ENCODE peak calls at places on chromosomes 4 and X, in six cellular contexts. N is IMR-90, S is H9, X is H1, H is trophoblast cell, D is mesenchymal stem cell. R is an unnamed sample.

GRCh38 chrX:19569121-19569805 is 54.0 kb upstream of the MAP3K15 start:
- DNase-seq in X (no peak), H (peak; percentile 20), D (no peak), S (no peak), N (no peak), R (no peak)

GRCh38 chr4:63505714-63506460 is 903.4 kb downstream of the TECRL start:
- DNase-seq in X (no peak), S (no peak), D (no peak), N (no peak), H (no peak), R (no peak)

GRCh38 chrX:38654302-38654701 is 93.0 kb downstream of the TSPAN7 start:
- DNase-seq in S (no peak), N (peak; percentile 14), X (no peak), D (peak; percentile 23), H (peak; percentile 44), R (no peak)

GRCh38 chrX:367866-368265 is 18.8 kb downstream of the PPP2R3B start:
- DNase-seq in D (no peak), X (no peak), N (no peak), S (no peak), H (no peak), R (no peak)

GRCh38 chr4:19278665-19279064 is 973.0 kb upstream of the SLIT2 start:
- DNase-seq in D (no peak), H (peak; percentile 81), N (peak; percentile 7), S (no peak), X (no peak), R (no peak)

GRCh38 chrX:46574941-46575381 is 1.4 kb downstream of the CHST7 start:
- DNase-seq in D (no peak), N (no peak), S (peak; percentile 41), X (no peak), H (peak; percentile 64), R (no peak)

GRCh38 chr4:22670953-22671352 is 21.8 kb upstream of the GBA3 start:
- DNase-seq in N (peak; percentile 13), X (no peak), D (peak; percentile 60), S (no peak), H (peak; percentile 68), R (no peak)

GRCh38 chrX:67544281-67544680 is 460 bp downstream of the AR start:
- DNase-seq in H (no peak), X (no peak), N (no peak), S (peak; percentile 41), D (peak; percentile 38), R (peak; percentile 17)

GRCh38 chr4:94126669-94127068 is 81.0 kb upstream of the SMARCAD1 start:
- DNase-seq in H (no peak), X (no peak), S (no peak), D (no peak), N (no peak), R (no peak)

GRCh38 chrX:150486011-150486410 is 82.4 kb upstream of the MTM1 start:
- DNase-seq in S (peak; percentile 64), D (peak; percentile 65), N (peak; percentile 59), H (peak; percentile 60), X (no peak), R (no peak)

GRCh38 chr4:85153221-85153620 is 186.7 kb upstream of the WDFY3 start:
- DNase-seq in D (no peak), N (no peak), S (no peak), X (no peak), H (no peak), R (no peak)
- H3K14ac ChIP-seq in D (no peak overlapping the region), N (no peak overlapping the region), S (no peak overlapping the region), X (no peak overlapping the region), H (no peak overlapping the region), R (no peak overlapping the region)

GRCh38 chr4:783133-783541 is 42.8 kb downstream of the CPLX1 start:
- DNase-seq in D (no peak), X (no peak), H (no peak), N (no peak), S (no peak), R (no peak)

GRCh38 chr4:779555-779954 is 46.4 kb downstream of the CPLX1 start:
- DNase-seq in H (no peak), D (no peak), X (no peak), N (no peak), S (no peak), R (no peak)

GRCh38 chr4:781493-782216 is 44.3 kb downstream of the CPLX1 start:
- DNase-seq in N (peak; percentile 98), S (peak; percentile 100), H (peak; percentile 100), X (peak; percentile 98), D (peak; percentile 99), R (peak; percentile 99)

GRCh38 chr4:777520-778262 is 48.2 kb downstream of the CPLX1 start:
- DNase-seq in D (no peak), X (no peak), H (no peak), S (no peak), N (no peak), R (no peak)

GRCh38 chr4:780730-781492 is 45.0 kb downstream of the CPLX1 start:
- DNase-seq in D (peak; percentile 48), N (peak; percentile 10), S (no peak), H (no peak), X (no peak), R (no peak)
- H2AK5ac ChIP-seq in D (peak overlapping the region; percentile 86), N (peak overlapping the region; percentile 89), S (no peak overlapping the region), H (peak overlapping the region; percentile 97), X (peak overlapping the region; percentile 9), R (peak overlapping the region; percentile 99)

GRCh38 chr4:88443486-88443885 is 13.4 kb upstream of the HERC5 start:
- DNase-seq in X (no peak), N (no peak), D (no peak), S (no peak), H (no peak), R (no peak)

GRCh38 chr4:88440146-88440545 is 16.8 kb upstream of the HERC5 start:
- DNase-seq in H (no peak), D (no peak), X (no peak), N (no peak), S (no peak), R (no peak)

GRCh38 chr4:88441696-88442095 is 15.2 kb upstream of the HERC5 start:
- DNase-seq in X (no peak), N (no peak), D (peak; percentile 14), H (no peak), S (no peak), R (no peak)

GRCh38 chr4:88445252-88445651 is 11.7 kb upstream of the HERC5 start:
- DNase-seq in N (no peak), D (no peak), S (no peak), X (no peak), H (no peak), R (no peak)

DNA sequence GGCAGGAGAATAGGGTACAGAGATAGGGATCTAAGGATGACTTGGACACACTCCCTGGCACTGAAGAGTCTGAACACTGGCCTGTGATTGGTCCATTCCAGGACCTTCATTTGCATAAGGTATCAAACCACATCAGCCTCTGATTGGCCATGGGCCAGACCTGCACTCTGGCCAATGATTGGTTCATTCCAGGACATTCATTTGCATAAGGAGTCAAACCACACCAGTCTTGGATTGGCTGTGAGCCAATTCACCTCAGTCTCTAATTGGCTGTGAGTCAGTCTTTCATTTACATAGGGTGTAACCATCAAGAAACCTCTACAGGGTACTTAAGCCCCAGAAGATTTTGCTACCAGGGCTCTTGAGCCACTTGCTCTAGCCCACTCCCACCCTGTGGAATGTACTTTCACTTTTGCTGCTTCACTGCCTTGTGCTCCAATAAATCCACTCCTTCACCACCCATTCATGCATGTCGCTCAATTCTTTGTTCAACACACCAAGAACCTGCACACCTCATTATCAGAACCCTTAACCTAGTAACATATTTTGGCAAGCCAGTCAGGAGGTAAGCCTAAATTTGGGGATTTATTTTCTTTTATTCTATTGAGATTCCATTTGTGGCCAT is 14.2 kb upstream of the HERC5 start:
- DNase-seq in N (no peak), X (no peak), D (no peak), S (no peak), H (no peak), R (no peak)
- H3K14ac ChIP-seq in N (no peak overlapping the region), X (no peak overlapping the region), D (no peak overlapping the region), S (no peak overlapping the region), H (no peak overlapping the region), R (no peak overlapping the region)

GRCh38 chr4:152735302-152735917 is 44.1 kb downstream of the TIGD4 start:
- DNase-seq in D (peak; percentile 19), N (peak; percentile 11), X (no peak), S (no peak), H (peak; percentile 59), R (no peak)

GRCh38 chr4:152734015-152734698 is 45.4 kb downstream of the TIGD4 start:
- DNase-seq in N (no peak), S (no peak), D (no peak), H (no peak), X (no peak), R (no peak)

GRCh38 chr4:152734699-152735050 is 44.9 kb downstream of the TIGD4 start:
- DNase-seq in X (no peak), N (no peak), H (no peak), D (no peak), S (no peak), R (no peak)

GRCh38 chr4:152729466-152729865 is 49.7 kb upstream of the TMEM154 start:
- DNase-seq in N (peak; percentile 11), D (no peak), S (no peak), H (no peak), X (no peak), R (no peak)

GRCh38 chr4:152731997-152732396 is 47.5 kb downstream of the TIGD4 start:
- DNase-seq in S (no peak), H (no peak), X (no peak), N (no peak), D (no peak), R (no peak)
- H2AK5ac ChIP-seq in S (no peak overlapping the region), H (no peak overlapping the region), X (no peak overlapping the region), N (no peak overlapping the region), D (no peak overlapping the region), R (no peak overlapping the region)

R was measured in neuronal stem cell.